ENCODE peak calls at places on chromosomes 4 and X, in seven cellular contexts. Z is T-helper 2 cell; K is iris pigment epithelial cell; D is cardiac fibroblast; Q is NB4; L is GM03348; B is stimulated activated CD4-positive, alpha-beta T cell treated with anti-CD3 and anti-CD28 coated beads, Interleukin-12 subunit alpha, Interleukin-12 subunit beta, amount 100 ng/mL, for 24 hours. W is an unnamed sample.

GRCh38 chr4:87204559-87204958 is 15.9 kb downstream of the KLHL8 start:
- DNase-seq in D (no peak), B (no peak), Q (no peak), Z (no peak), L (no peak), K (no peak), W (no peak)

GRCh38 chr4:41496980-41497379 is 41.0 kb upstream of the LIMCH1 start:
- DNase-seq in Q (no peak), L (no peak), D (no peak), Z (no peak), B (no peak), K (no peak), W (no peak)

GRCh38 chr4:125649452-125649851 is 334.7 kb downstream of the FAT4 start:
- DNase-seq in D (no peak), Z (no peak), B (no peak), K (no peak), Q (no peak), L (no peak), W (no peak)

GRCh38 chr4:115851918-115852766 is 738.7 kb upstream of the NDST4 start:
- DNase-seq in L (peak; percentile 5), Z (no peak), B (peak; percentile 2), D (peak; percentile 8), K (peak; percentile 4), Q (peak; percentile 71), W (no peak)

GRCh38 chr4:74447636-74448233 is 2.8 kb downstream of the AREG start:
- DNase-seq in B (no peak), Z (no peak), D (peak; percentile 34), Q (no peak), L (no peak), K (no peak), W (no peak)

GRCh38 chr4:137688651-137689050 is 156.4 kb upstream of the PCDH18 start:
- DNase-seq in Z (no peak), K (no peak), D (no peak), Q (no peak), B (no peak), L (no peak), W (no peak)

GRCh38 chrX:13955095-13955647 is 74.5 kb downstream of the GEMIN8 start:
- DNase-seq in K (no peak), Q (no peak), Z (no peak), B (no peak), D (no peak), L (no peak), W (no peak)

GRCh38 chr4:65968873-65969272 is 298.6 kb upstream of the EPHA5 start:
- DNase-seq in L (no peak), K (peak; percentile 37), D (peak; percentile 71), Q (no peak), B (no peak), Z (no peak), W (no peak)

GRCh38 chrX:39149761-39150160 is 348.5 kb downstream of the MID1IP1 start:
- DNase-seq in B (peak; percentile 47), K (peak; percentile 24), Q (peak; percentile 74), Z (peak; percentile 17), D (peak; percentile 70), L (peak; percentile 61), W (no peak)

GRCh38 chr4:110840221-110840654 is 217.4 kb upstream of the PITX2 start:
- DNase-seq in L (peak; percentile 70), B (no peak), K (peak; percentile 75), Q (no peak), D (peak; percentile 40), Z (no peak), W (no peak)

GRCh38 chr4:120517966-120518365 is 404.6 kb downstream of the PRDM5 start:
- DNase-seq in K (peak; percentile 79), D (peak; percentile 93), Q (peak; percentile 73), B (no peak), Z (no peak), L (peak; percentile 68), W (no peak)

W was measured in chondrocyte.